ENCODE peak calls at places on chromosomes 16 and 17, in six cellular contexts. One of them, this sample, is unnamed.

GRCh38 chr17:32523017-32523680 is 36.4 kb downstream of the CDK5R1 start:
- DNase-seq in small intestine: peak; percentile 50
- DNase-seq in GM23338: peak; percentile 51
- DNase-seq in heart right ventricle: no peak
- DNase-seq in aorta: no peak
- DNase-seq in testis: no peak
- DNase-seq in this sample: no peak

GRCh38 chr17:34571428-34572130 is 7.8 kb upstream of the TMEM132E start:
- DNase-seq in testis: no peak
- DNase-seq in small intestine: no peak
- DNase-seq in heart right ventricle: no peak
- DNase-seq in GM23338: no peak
- DNase-seq in aorta: no peak
- DNase-seq in this sample: no peak

GRCh38 chr17:36089888-36090836 is at the start of gene CCL3:
- DNase-seq in aorta: peak; percentile 72
- DNase-seq in testis: no peak
- DNase-seq in small intestine: no peak
- DNase-seq in heart right ventricle: peak; percentile 32
- DNase-seq in GM23338: no peak
- DNase-seq in this sample: no peak

GRCh38 chr16:65547799-65548446 is 426.1 kb upstream of the CDH11 start:
- DNase-seq in testis: no peak
- DNase-seq in aorta: no peak
- DNase-seq in small intestine: no peak
- DNase-seq in heart right ventricle: no peak
- DNase-seq in GM23338: peak; percentile 19
- DNase-seq in this sample: no peak

GRCh38 chr16:16145286-16145685 is 78.0 kb downstream of the ABCC6 start:
- DNase-seq in small intestine: no peak
- DNase-seq in GM23338: no peak
- DNase-seq in heart right ventricle: no peak
- DNase-seq in testis: no peak
- DNase-seq in aorta: no peak
- DNase-seq in this sample: no peak

GRCh38 chr17:81527591-81528383 is at the start of gene FSCN2:
- DNase-seq in testis: no peak
- DNase-seq in aorta: no peak
- DNase-seq in small intestine: no peak
- DNase-seq in heart right ventricle: no peak
- DNase-seq in GM23338: no peak
- DNase-seq in this sample: no peak

GRCh38 chr16:61887903-61888302 is 148.3 kb downstream of the CDH8 start:
- DNase-seq in testis: peak; percentile 24
- DNase-seq in heart right ventricle: peak; percentile 4
- DNase-seq in GM23338: no peak
- DNase-seq in small intestine: no peak
- DNase-seq in aorta: peak; percentile 59
- DNase-seq in this sample: no peak

GRCh38 chr17:19238167-19238505 is 970 bp downstream of the EPN2 start:
- DNase-seq in small intestine: no peak
- DNase-seq in heart right ventricle: peak; percentile 36
- DNase-seq in testis: peak; percentile 32
- DNase-seq in GM23338: peak; percentile 73
- DNase-seq in aorta: peak; percentile 62
- DNase-seq in this sample: no peak

GRCh38 chr16:31093132-31093703 is 1.4 kb downstream of the VKORC1 start:
- DNase-seq in aorta: no peak
- DNase-seq in GM23338: peak; percentile 51
- DNase-seq in heart right ventricle: no peak
- DNase-seq in small intestine: peak; percentile 64
- DNase-seq in testis: no peak
- DNase-seq in this sample: no peak

GRCh38 chr17:81222620-81222905 is 202 bp downstream of the CEP131 start:
- DNase-seq in heart right ventricle: no peak
- DNase-seq in aorta: no peak
- DNase-seq in GM23338: no peak
- DNase-seq in small intestine: no peak
- DNase-seq in testis: no peak
- DNase-seq in this sample: no peak

GRCh38 chr16:68605746-68606145 is 39.4 kb upstream of the CDH3 start:
- DNase-seq in testis: no peak
- DNase-seq in GM23338: no peak
- DNase-seq in heart right ventricle: no peak
- DNase-seq in small intestine: no peak
- DNase-seq in aorta: no peak
- DNase-seq in this sample: no peak

DNA sequence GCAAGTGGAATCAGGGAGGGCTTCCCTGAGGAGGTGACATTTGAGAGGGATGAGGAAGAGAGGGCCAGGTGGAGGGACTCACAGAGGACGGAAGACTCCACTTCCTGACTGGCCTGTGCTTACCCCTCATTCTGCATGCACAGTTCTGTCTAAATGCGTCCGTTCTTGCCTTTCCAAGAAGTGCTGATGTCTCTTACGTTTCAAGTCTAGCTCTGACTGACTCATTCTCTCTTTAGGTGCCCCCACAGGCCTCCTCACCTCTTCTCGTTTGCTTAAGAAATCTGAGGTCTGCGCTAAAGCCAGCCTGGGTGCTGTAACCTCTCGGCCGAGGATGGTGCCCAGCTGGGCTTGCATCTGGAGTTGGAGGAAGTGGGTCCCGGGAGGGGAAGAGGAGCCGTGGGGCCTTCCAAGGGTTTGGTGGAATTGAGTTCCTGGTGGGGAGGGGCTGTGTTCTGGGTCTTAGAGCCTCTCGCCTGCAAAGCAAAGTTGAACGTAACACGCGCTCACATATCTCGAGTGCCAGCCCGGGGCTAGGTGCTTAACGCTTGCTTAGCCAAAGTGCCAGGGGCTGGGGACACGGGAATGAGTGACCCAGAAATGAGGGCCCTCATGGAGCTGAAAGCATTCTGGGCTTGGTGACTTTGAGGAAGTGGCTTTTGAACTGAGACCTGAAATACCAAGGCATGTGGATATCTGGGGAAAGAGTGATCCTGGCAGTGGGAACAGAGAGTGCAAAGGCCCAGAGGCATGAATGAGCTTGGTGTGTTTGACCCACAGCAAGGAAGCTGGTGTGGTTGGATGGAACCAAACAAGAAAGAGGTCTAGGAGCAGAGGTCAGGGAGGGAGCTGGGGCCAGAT is 4.9 kb downstream of the IL4R start:
- DNase-seq in heart right ventricle: no peak
- DNase-seq in testis: no peak
- DNase-seq in aorta: peak; percentile 80
- DNase-seq in GM23338: no peak
- DNase-seq in small intestine: peak; percentile 47
- DNase-seq in this sample: no peak
- H3K4me1 ChIP-seq in heart right ventricle: no peaks in the 10 kb centered on the region
- H3K4me1 ChIP-seq in testis: peaks cover 27% of the 10 kb centered on the region
- H3K4me1 ChIP-seq in aorta: no peaks in the 10 kb centered on the region
- H3K4me1 ChIP-seq in GM23338: peaks cover 29% of the 10 kb centered on the region
- H3K4me1 ChIP-seq in small intestine: peaks cover 6% of the 10 kb centered on the region
- H3K4me1 ChIP-seq in this sample: peaks cover 8% of the 10 kb centered on the region

GRCh38 chr16:56945847-56946527 is 14.0 kb downstream of the HERPUD1 start:
- DNase-seq in small intestine: no peak
- DNase-seq in heart right ventricle: no peak
- DNase-seq in GM23338: no peak
- DNase-seq in testis: no peak
- DNase-seq in aorta: no peak
- DNase-seq in this sample: no peak
- H3K27ac ChIP-seq in small intestine: no peak overlapping the region
- H3K27ac ChIP-seq in heart right ventricle: no peak overlapping the region
- H3K27ac ChIP-seq in GM23338: peak overlapping the region; percentile 63
- H3K27ac ChIP-seq in testis: no peak overlapping the region
- H3K27ac ChIP-seq in aorta: no peak overlapping the region
- H3K27ac ChIP-seq in this sample: no peak overlapping the region

DNA sequence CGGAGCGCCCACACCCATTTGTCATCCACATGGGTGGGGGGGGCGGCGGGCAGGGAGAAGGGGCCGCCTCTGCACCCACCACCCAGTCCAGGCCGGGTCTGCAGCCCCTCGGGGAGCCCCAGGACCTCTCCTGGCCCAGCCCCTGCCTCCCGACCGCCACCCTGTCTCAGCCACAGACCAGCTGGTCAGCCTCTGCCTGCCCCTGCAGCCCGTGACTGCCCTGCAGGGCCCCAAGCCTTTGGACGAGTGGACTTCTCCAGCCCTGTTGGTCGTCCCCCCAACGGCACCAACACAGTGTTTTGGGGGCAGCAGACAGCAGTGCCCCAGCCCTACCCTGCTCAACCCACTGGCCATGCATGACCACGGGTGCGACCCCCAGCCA is 1.2 kb downstream of the PRR35 start:
- DNase-seq in testis: no peak
- DNase-seq in small intestine: no peak
- DNase-seq in aorta: no peak
- DNase-seq in heart right ventricle: no peak
- DNase-seq in GM23338: no peak
- DNase-seq in this sample: no peak
- H3K4me1 ChIP-seq in testis: peaks cover 28% of the 10 kb centered on the region
- H3K4me1 ChIP-seq in small intestine: no peaks in the 10 kb centered on the region
- H3K4me1 ChIP-seq in aorta: no peaks in the 10 kb centered on the region
- H3K4me1 ChIP-seq in heart right ventricle: peaks cover 9% of the 10 kb centered on the region
- H3K4me1 ChIP-seq in GM23338: peaks cover 2% of the 10 kb centered on the region
- H3K4me1 ChIP-seq in this sample: peaks cover 13% of the 10 kb centered on the region

GRCh38 chr16:27722266-27722636 is 172.3 kb downstream of the KATNIP start:
- DNase-seq in heart right ventricle: no peak
- DNase-seq in GM23338: no peak
- DNase-seq in aorta: no peak
- DNase-seq in small intestine: peak; percentile 91
- DNase-seq in testis: no peak
- DNase-seq in this sample: no peak

GRCh38 chr16:27721548-27722265 is 171.8 kb downstream of the KATNIP start:
- DNase-seq in testis: peak; percentile 54
- DNase-seq in aorta: peak; percentile 71
- DNase-seq in heart right ventricle: peak; percentile 69
- DNase-seq in small intestine: peak; percentile 71
- DNase-seq in GM23338: no peak
- DNase-seq in this sample: no peak

GRCh38 chr16:27723711-27724490 is 174.0 kb downstream of the KATNIP start:
- DNase-seq in small intestine: peak; percentile 32
- DNase-seq in GM23338: no peak
- DNase-seq in heart right ventricle: no peak
- DNase-seq in aorta: no peak
- DNase-seq in testis: no peak
- DNase-seq in this sample: no peak

GRCh38 chr16:27724491-27724878 is 174.5 kb downstream of the KATNIP start:
- DNase-seq in heart right ventricle: no peak
- DNase-seq in GM23338: no peak
- DNase-seq in small intestine: peak; percentile 29
- DNase-seq in aorta: no peak
- DNase-seq in testis: no peak
- DNase-seq in this sample: no peak

DNA sequence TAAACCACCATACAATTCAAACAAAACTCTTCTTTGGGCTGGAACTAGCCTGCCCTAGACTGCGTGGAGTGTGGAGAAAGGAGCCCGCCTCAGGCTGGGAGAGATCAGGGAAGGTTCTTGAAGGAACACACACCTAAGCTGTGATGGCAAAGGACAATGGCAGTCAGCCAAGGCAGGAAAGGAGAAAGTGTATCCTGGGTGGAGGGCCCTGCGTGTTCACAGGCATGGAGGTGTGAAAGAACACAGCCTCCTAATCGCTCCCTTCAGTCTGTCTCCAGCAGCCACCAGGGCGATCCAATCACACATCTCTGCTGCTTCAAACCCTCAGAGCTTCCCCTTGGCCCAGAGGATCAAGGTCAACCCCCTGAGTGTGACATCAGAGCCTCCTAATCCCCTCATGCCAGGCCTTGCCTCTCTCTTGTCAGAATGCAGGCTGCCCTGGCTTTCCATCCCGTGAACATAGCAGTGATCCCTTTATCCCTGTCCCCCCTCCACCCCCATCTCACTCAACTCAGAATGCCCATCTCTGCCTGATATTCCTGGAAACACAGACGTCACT is 173.0 kb downstream of the KATNIP start:
- DNase-seq in small intestine: peak; percentile 79
- DNase-seq in heart right ventricle: no peak
- DNase-seq in aorta: no peak
- DNase-seq in GM23338: no peak
- DNase-seq in testis: no peak
- DNase-seq in this sample: no peak
- H3K27ac ChIP-seq in small intestine: peak overlapping the region; percentile 86
- H3K27ac ChIP-seq in heart right ventricle: no peak overlapping the region
- H3K27ac ChIP-seq in aorta: no peak overlapping the region
- H3K27ac ChIP-seq in GM23338: no peak overlapping the region
- H3K27ac ChIP-seq in testis: no peak overlapping the region
- H3K27ac ChIP-seq in this sample: peak overlapping the region; percentile 43

DNA sequence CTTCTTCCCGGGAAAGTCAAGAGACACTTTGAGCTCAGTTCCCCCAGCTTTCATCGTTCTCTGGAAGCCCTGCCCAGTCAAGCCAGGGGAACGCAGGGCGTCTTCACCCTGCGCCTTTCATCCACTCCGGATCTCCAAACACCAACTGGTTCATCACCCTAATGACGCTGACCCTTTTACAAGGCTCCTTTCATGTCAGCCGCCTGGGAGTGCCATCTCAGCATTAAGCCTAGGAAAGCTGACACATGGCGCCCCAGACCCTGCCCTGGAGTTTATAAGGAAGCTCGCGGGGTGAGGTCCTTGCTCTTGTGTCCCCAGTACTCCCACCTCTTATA is 594 bp upstream of the DNAJC7 start:
- DNase-seq in small intestine: no peak
- DNase-seq in testis: peak; percentile 36
- DNase-seq in aorta: no peak
- DNase-seq in heart right ventricle: no peak
- DNase-seq in GM23338: peak; percentile 75
- DNase-seq in this sample: no peak
- H3K4me1 ChIP-seq in small intestine: no peaks in the 10 kb centered on the region
- H3K4me1 ChIP-seq in testis: peaks cover 28% of the 10 kb centered on the region
- H3K4me1 ChIP-seq in aorta: no peaks in the 10 kb centered on the region
- H3K4me1 ChIP-seq in heart right ventricle: peaks cover 4% of the 10 kb centered on the region
- H3K4me1 ChIP-seq in GM23338: peaks cover 30% of the 10 kb centered on the region
- H3K4me1 ChIP-seq in this sample: no peaks in the 10 kb centered on the region

GRCh38 chr16:89506791-89507191 is 1.4 kb upstream of the SPG7 start:
- DNase-seq in aorta: no peak
- DNase-seq in GM23338: no peak
- DNase-seq in small intestine: no peak
- DNase-seq in testis: no peak
- DNase-seq in heart right ventricle: no peak
- DNase-seq in this sample: no peak
- H3K27ac ChIP-seq in aorta: no peak overlapping the region
- H3K27ac ChIP-seq in GM23338: no peak overlapping the region
- H3K27ac ChIP-seq in small intestine: peak overlapping the region; percentile 99
- H3K27ac ChIP-seq in testis: peak overlapping the region; percentile 89
- H3K27ac ChIP-seq in heart right ventricle: peak overlapping the region; percentile 99
- H3K27ac ChIP-seq in this sample: peak overlapping the region; percentile 34

DNA sequence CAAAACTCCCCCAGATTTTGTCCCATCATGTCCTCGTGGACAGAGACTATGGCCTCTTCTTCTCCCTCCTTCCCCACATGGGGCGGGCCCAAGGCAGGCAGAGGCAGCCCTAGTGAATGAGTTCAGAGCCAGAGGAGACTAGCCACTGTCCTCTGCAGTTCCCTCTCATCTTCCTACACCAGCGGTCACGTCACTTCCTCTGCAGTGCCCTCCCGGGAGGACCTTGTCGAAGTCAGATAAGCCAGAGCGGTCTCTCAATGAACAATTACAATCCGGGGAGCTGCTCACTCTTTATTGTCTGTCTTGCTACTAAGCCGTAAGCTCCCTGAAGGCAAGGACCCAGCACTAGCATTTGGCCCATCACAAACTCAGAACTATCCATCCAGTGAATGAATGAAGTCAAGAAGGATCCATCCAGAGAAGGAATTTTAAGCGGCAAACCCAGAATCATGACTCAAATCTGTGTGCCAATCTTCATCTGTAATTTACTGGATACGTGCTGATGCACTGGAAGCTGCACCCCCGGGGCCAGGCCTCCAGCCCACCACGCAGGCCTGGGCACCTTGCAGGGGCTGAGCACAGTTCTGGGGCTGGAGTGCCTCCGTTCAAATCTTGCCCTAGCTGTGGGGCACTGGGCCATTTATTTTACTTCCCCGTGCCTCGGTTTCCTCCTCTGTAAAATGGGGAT is 18.1 kb downstream of the ZNF423 start:
- DNase-seq in GM23338: no peak
- DNase-seq in testis: no peak
- DNase-seq in aorta: no peak
- DNase-seq in heart right ventricle: no peak
- DNase-seq in small intestine: no peak
- DNase-seq in this sample: no peak
- H3K4me1 ChIP-seq in GM23338: peaks cover 65% of the 10 kb centered on the region
- H3K4me1 ChIP-seq in testis: peaks cover 49% of the 10 kb centered on the region
- H3K4me1 ChIP-seq in aorta: no peaks in the 10 kb centered on the region
- H3K4me1 ChIP-seq in heart right ventricle: peaks cover 43% of the 10 kb centered on the region
- H3K4me1 ChIP-seq in small intestine: no peaks in the 10 kb centered on the region
- H3K4me1 ChIP-seq in this sample: peaks cover 6% of the 10 kb centered on the region